ENCODE peak calls at places on chromosomes 2 and 18, in five cellular contexts. H is adrenal gland, Q is fibroblast of lung, D is breast epithelium, M is H1. K is an unnamed sample. For H3K36me3, the result is how much of the 10 kb centered on the place peaks cover.

GRCh38 chr2:127175406-127175805 is 44.7 kb downstream of the CYP27C1 start:
- DNase-seq in M (no peak), D (no peak), Q (no peak), H (peak), K (no peak)

GRCh38 chr2:20501974-20502373 is 55.1 kb downstream of the RHOB start:
- DNase-seq in D (no peak), M (no peak), H (peak), Q (peak), K (no peak)

GRCh38 chr2:65666156-65666725 is 233.8 kb upstream of the SPRED2 start:
- DNase-seq in Q (peak), M (no peak), D (no peak), H (no peak), K (no peak)

GRCh38 chr2:69693472-69694450 is 48.2 kb upstream of the ANXA4 start:
- DNase-seq in M (no peak), D (no peak), H (no peak), Q (no peak), K (no peak)

GRCh38 chr18:12958478-12958877 is 10.7 kb downstream of the SEH1L start:
- DNase-seq in M (no peak), H (no peak), Q (no peak), D (no peak), K (no peak)

GRCh38 chr2:9699139-9699823 is 68.5 kb upstream of the YWHAQ start:
- DNase-seq in M (no peak), Q (peak), H (no peak), D (no peak), K (no peak)

GRCh38 chr18:14978962-14979535 is 231.1 kb downstream of the ANKRD30B start:
- DNase-seq in H (peak), D (no peak), Q (peak), M (peak), K (peak)

GRCh38 chr2:46847726-46848421 is 67.7 kb downstream of the MCFD2 start:
- DNase-seq in D (no peak), H (no peak), Q (peak), M (no peak), K (no peak)

GRCh38 chr18:5195656-5196055 is 1.4 kb downstream of the AKAIN1 start:
- DNase-seq in D (no peak), M (no peak), Q (no peak), H (no peak), K (no peak)

GRCh38 chr2:219737270-219737691 is 109.9 kb downstream of the SLC4A3 start:
- DNase-seq in H (peak), M (no peak), D (peak), Q (peak), K (no peak)

GRCh38 chr2:45578056-45578843 is 32.8 kb downstream of the SRBD1 start:
- DNase-seq in M (no peak), D (no peak), H (no peak), Q (peak), K (peak)

GRCh38 chr2:96359866-96360265 is 24.3 kb downstream of the NCAPH start:
- DNase-seq in H (no peak), M (no peak), D (no peak), Q (no peak), K (no peak)

GRCh38 chr2:233418761-233419625 is 64.7 kb downstream of the DGKD start:
- DNase-seq in Q (peak), D (no peak), H (no peak), M (peak), K (no peak)

GRCh38 chr2:42865884-42866861 is 73.8 kb upstream of the HAAO start:
- DNase-seq in D (no peak), Q (no peak), M (no peak), H (no peak), K (no peak)

GRCh38 chr2:100012575-100012974 is 129.8 kb downstream of the AFF3 start:
- DNase-seq in H (no peak), M (no peak), Q (peak), D (no peak), K (no peak)

GRCh38 chr2:51013060-51013746 is 18.7 kb downstream of the NRXN1 start:
- DNase-seq in D (peak), M (no peak), Q (peak), H (no peak), K (peak)

GRCh38 chr2:129611456-129611855 is 368.0 kb upstream of the RAB6C start:
- DNase-seq in M (no peak), Q (no peak), D (no peak), H (no peak), K (no peak)

GRCh38 chr2:83744830-83745229 is 714.2 kb downstream of the SUCLG1 start:
- DNase-seq in Q (no peak), H (no peak), D (no peak), M (no peak), K (no peak)

GRCh38 chr18:7177131-7177744 is 53.7 kb upstream of the LRRC30 start:
- DNase-seq in Q (peak), D (peak), M (no peak), H (peak), K (peak)

GRCh38 chr2:223944704-223945531 is at the start of gene WDFY1:
- DNase-seq in D (peak), H (peak), M (peak), Q (peak), K (peak)
- H3K27ac ChIP-seq in D (peak), H (peak), M (peak), Q (peak), K (peak)

DNA sequence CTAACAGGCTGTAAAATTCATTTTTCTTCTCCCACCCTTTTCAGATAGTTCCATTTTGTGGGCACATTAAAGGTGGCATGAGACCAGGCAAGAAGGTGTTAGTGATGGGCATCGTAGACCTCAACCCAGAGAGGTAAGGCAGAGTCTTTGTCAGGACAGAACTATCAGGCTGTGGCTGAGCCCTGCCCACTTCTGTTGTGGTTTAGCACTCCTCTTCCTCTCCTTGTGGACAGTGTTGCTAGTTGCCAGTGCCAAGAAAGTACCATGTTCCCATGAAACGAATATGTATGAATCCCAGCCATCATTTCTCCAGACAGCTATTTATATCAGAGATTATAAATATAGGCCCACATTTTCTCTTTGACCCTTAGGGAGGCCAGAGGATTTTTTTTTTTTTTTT is 1.6 kb downstream of the LGALSL start:
- DNase-seq in D (no peak), H (peak), M (no peak), Q (no peak), K (no peak)
- H3K4me3 ChIP-seq in D (peak), H (no peak), M (peak), Q (no peak), K (no peak)

GRCh38 chr2:54652540-54652939 is 70.9 kb upstream of the EML6 start:
- DNase-seq in D (no peak), Q (no peak), H (no peak), M (no peak), K (no peak)
- H3K36me3 ChIP-seq in D (under half), Q (under half), H (half or more), M (half or more), K (half or more)

DNA sequence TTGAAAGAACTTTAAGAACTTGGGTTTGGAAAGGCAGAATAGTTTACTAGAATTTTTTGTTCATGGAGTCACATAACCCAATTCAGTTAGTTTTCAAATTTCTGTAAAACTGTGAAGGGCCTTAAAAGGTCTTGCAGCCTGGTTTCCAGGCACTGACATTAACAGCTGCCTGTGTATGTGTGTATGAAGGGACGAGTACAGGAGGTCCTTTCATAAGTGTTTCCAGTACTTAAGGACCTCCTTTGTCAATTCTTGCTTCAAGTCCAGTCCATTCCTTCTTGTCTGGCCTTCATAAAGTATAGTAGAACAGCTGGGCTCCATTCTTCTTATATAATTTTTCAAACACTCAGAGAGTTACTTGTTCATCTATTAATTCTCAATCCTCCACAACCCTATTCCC is 136.5 kb downstream of the NR4A2 start:
- DNase-seq in Q (no peak), M (no peak), D (no peak), H (no peak), K (no peak)
- H3K27ac ChIP-seq in Q (no peak), M (no peak), D (no peak), H (no peak), K (no peak)

GRCh38 chr2:132668986-132669853 is 785 bp downstream of the LYPD1 start:
- DNase-seq in D (no peak), Q (peak), M (peak), H (no peak), K (no peak)

GRCh38 chr2:132670961-132671781 is 1.2 kb upstream of the LYPD1 start:
- DNase-seq in Q (peak), M (peak), D (no peak), H (no peak), K (no peak)

GRCh38 chr2:132668189-132668833 is 1.7 kb downstream of the LYPD1 start:
- DNase-seq in Q (no peak), D (no peak), M (peak), H (no peak), K (no peak)

GRCh38 chr2:132669854-132670103 is 226 bp downstream of the LYPD1 start:
- DNase-seq in M (peak), H (no peak), Q (no peak), D (no peak), K (no peak)

GRCh38 chr2:132670104-132670960 is at the start of gene LYPD1:
- DNase-seq in Q (no peak), M (peak), D (no peak), H (peak), K (no peak)
- H3K4me3 ChIP-seq in Q (peak), M (peak), D (peak), H (no peak), K (no peak)